ENCODE peak calls at places on chromosomes 4 and X, in four cellular contexts. One of them, this sample, is unnamed.

GRCh38 chrX:1097328-1097727 is 115.1 kb downstream of the CRLF2 start:
- DNase-seq in foreskin fibroblast: no peak
- DNase-seq in AG10803: no peak
- DNase-seq in kidney glomerular epithelial cell: no peak
- DNase-seq in this sample: no peak

GRCh38 chr4:88411491-88412101 is 32.9 kb downstream of the HERC6 start:
- DNase-seq in AG10803: no peak
- DNase-seq in kidney glomerular epithelial cell: no peak
- DNase-seq in foreskin fibroblast: no peak
- DNase-seq in this sample: no peak

GRCh38 chr4:137647375-137647774 is 115.1 kb upstream of the PCDH18 start:
- DNase-seq in AG10803: no peak
- DNase-seq in kidney glomerular epithelial cell: no peak
- DNase-seq in foreskin fibroblast: no peak
- DNase-seq in this sample: no peak

GRCh38 chr4:89109841-89110540 is 1.3 kb upstream of the TIGD2 start:
- DNase-seq in AG10803: no peak
- DNase-seq in kidney glomerular epithelial cell: no peak
- DNase-seq in foreskin fibroblast: no peak
- DNase-seq in this sample: no peak

GRCh38 chrX:69031971-69032391 is 133.3 kb downstream of the PJA1 start:
- DNase-seq in kidney glomerular epithelial cell: no peak
- DNase-seq in foreskin fibroblast: no peak
- DNase-seq in AG10803: no peak
- DNase-seq in this sample: no peak

GRCh38 chrX:44043496-44043895 is 70.3 kb upstream of the NDP start:
- DNase-seq in foreskin fibroblast: no peak
- DNase-seq in kidney glomerular epithelial cell: peak; percentile 51
- DNase-seq in AG10803: no peak
- DNase-seq in this sample: peak; percentile 26

GRCh38 chrX:85685843-85686242 is 306.4 kb upstream of the POF1B start:
- DNase-seq in AG10803: no peak
- DNase-seq in foreskin fibroblast: no peak
- DNase-seq in kidney glomerular epithelial cell: no peak
- DNase-seq in this sample: no peak

GRCh38 chrX:68018248-68019203 is 414.8 kb downstream of the OPHN1 start:
- DNase-seq in foreskin fibroblast: peak; percentile 9
- DNase-seq in kidney glomerular epithelial cell: peak; percentile 0
- DNase-seq in AG10803: peak; percentile 46
- DNase-seq in this sample: no peak

GRCh38 chrX:24479924-24480722 is 15.0 kb downstream of the PDK3 start:
- DNase-seq in foreskin fibroblast: no peak
- DNase-seq in kidney glomerular epithelial cell: no peak
- DNase-seq in AG10803: no peak
- DNase-seq in this sample: no peak